ENCODE peak calls at places on chromosomes 16 and 17, in six cellular contexts. J is GM23338, F is PC-3, R is colonic mucosa, Z is HCT116, A is Panc1. Q is an unnamed sample.

GRCh38 chr17:28643979-28644781 is 778 bp downstream of the BLTP2 start:
- DNase-seq in Z (peak; percentile 31), A (no peak), R (peak; percentile 60), J (peak; percentile 79), F (peak; percentile 62), Q (peak; percentile 90)

GRCh38 chr17:28908640-28909098 is 5.8 kb upstream of the DHRS13 start:
- DNase-seq in R (peak; percentile 56), F (peak; percentile 66), A (no peak), Z (no peak), J (no peak), Q (no peak)

GRCh38 chr17:36641877-36642845 is 40.8 kb downstream of the MRM1 start:
- DNase-seq in J (peak; percentile 69), F (no peak), Z (no peak), R (peak; percentile 42), A (no peak), Q (no peak)

GRCh38 chr16:4324871-4325740 is 9.2 kb downstream of the GLIS2 start:
- DNase-seq in J (no peak), F (no peak), R (no peak), A (no peak), Z (no peak), Q (no peak)

GRCh38 chr16:57151369-57151768 is 34.5 kb downstream of the PSME3IP1 start:
- DNase-seq in A (no peak), R (no peak), F (no peak), Z (no peak), J (no peak), Q (no peak)

GRCh38 chr16:25151996-25152395 is 40.5 kb downstream of the LCMT1 start:
- DNase-seq in Z (peak; percentile 87), F (peak; percentile 64), A (no peak), J (no peak), R (no peak), Q (no peak)

GRCh38 chr17:66930933-66931332 is 33.6 kb upstream of the CACNG4 start:
- DNase-seq in F (peak; percentile 28), Z (peak; percentile 59), A (no peak), R (no peak), J (no peak), Q (no peak)

GRCh38 chr17:7022791-7023571 is at the start of gene BCL6B:
- DNase-seq in F (no peak), J (peak; percentile 68), R (peak; percentile 39), A (no peak), Z (no peak), Q (no peak)

GRCh38 chr17:27295945-27296344 is 2.0 kb downstream of the WSB1 start:
- DNase-seq in Z (no peak), R (peak; percentile 37), F (peak; percentile 9), J (no peak), A (no peak), Q (no peak)

GRCh38 chr17:50916708-50917417 is 50.7 kb upstream of the TOB1 start:
- DNase-seq in R (no peak), A (no peak), Z (no peak), F (no peak), J (no peak), Q (no peak)

GRCh38 chr16:31145398-31145990 is 4.4 kb downstream of the PRSS36 start:
- DNase-seq in F (no peak), A (no peak), Z (no peak), R (no peak), J (no peak), Q (no peak)

GRCh38 chr17:42553161-42553818 is 567 bp downstream of the HSD17B1 start:
- DNase-seq in F (no peak), J (peak; percentile 66), Z (no peak), A (no peak), R (no peak), Q (no peak)
- H3K4me3 ChIP-seq in F (peak overlapping the region; percentile 89), J (peak overlapping the region; percentile 93), Z (peak overlapping the region; percentile 93), A (peak overlapping the region; percentile 68), R (no peak overlapping the region), Q (peak overlapping the region; percentile 76)

GRCh38 chr17:78122221-78122990 is 6.1 kb downstream of the TMC6 start:
- DNase-seq in F (no peak), J (no peak), A (no peak), R (no peak), Z (no peak), Q (no peak)

GRCh38 chr17:78118801-78119241 is 9.7 kb downstream of the TMC6 start:
- DNase-seq in Z (no peak), A (no peak), J (no peak), F (no peak), R (no peak), Q (no peak)

GRCh38 chr17:78120971-78121800 is 7.4 kb downstream of the TMC6 start:
- DNase-seq in R (no peak), Z (no peak), F (no peak), A (no peak), J (no peak), Q (no peak)

GRCh38 chr17:78121801-78122220 is 6.7 kb downstream of the TMC6 start:
- DNase-seq in Z (no peak), A (no peak), J (no peak), F (no peak), R (no peak), Q (no peak)

DNA sequence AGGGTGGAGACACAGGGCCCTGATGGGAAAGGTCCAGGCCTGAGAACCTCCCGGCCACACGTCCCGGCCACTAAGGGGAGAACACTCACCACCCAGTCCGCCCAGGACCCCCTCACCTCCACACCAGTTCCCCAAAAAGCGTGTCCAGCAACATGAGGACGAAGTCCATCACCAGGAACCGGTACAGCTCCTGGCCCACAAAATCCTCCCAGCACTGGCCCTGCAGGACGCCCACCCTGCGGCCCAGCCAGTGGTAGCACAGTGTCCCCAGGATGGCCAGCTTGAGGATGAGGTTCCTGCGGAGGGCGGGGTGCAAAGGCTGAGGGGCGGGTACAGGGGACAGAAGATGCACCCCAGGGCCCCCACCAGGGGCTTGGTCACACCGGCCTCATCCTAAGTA is 8.0 kb downstream of the TMC6 start:
- DNase-seq in R (no peak), Z (no peak), J (no peak), F (no peak), A (no peak), Q (no peak)
- H3K4me1 ChIP-seq in R (peaks cover 3% of the 10 kb centered on the region), Z (no peaks in the 10 kb centered on the region), J (no peaks in the 10 kb centered on the region), F (no peaks in the 10 kb centered on the region), A (peaks cover 5% of the 10 kb centered on the region), Q (peaks cover 25% of the 10 kb centered on the region)

GRCh38 chr16:67966549-67967182 is 1.8 kb downstream of the SLC12A4 start:
- DNase-seq in F (no peak), Z (peak; percentile 24), A (no peak), R (no peak), J (peak; percentile 52), Q (no peak)

GRCh38 chr16:67967956-67968439 is 439 bp downstream of the SLC12A4 start:
- DNase-seq in J (peak; percentile 54), A (no peak), F (peak; percentile 18), Z (no peak), R (no peak), Q (no peak)

GRCh38 chr16:67967183-67967955 is 1.1 kb downstream of the SLC12A4 start:
- DNase-seq in F (peak; percentile 11), R (no peak), Z (no peak), A (no peak), J (no peak), Q (no peak)

GRCh38 chr16:67968440-67969285 is at the start of gene SLC12A4:
- DNase-seq in F (peak; percentile 76), R (peak; percentile 82), J (peak; percentile 92), A (no peak), Z (peak; percentile 19), Q (no peak)

GRCh38 chr16:67969286-67970039 is 1.0 kb upstream of the SLC12A4 start:
- DNase-seq in R (no peak), J (peak; percentile 81), Z (no peak), F (no peak), A (no peak), Q (no peak)
- H3K27me3 ChIP-seq in R (no peaks in the 10 kb centered on the region), J (no peaks in the 10 kb centered on the region), Z (no peaks in the 10 kb centered on the region), F (no peaks in the 10 kb centered on the region), A (no peaks in the 10 kb centered on the region), Q (no peaks in the 10 kb centered on the region)

GRCh38 chr17:48729335-48730239 is 1.0 kb upstream of the HOXB13 start:
- DNase-seq in A (no peak), F (peak; percentile 61), J (no peak), R (peak; percentile 59), Z (no peak), Q (no peak)
- H3K4me3 ChIP-seq in A (peak overlapping the region; percentile 58), F (peak overlapping the region; percentile 90), J (peak overlapping the region; percentile 50), R (peak overlapping the region; percentile 21), Z (no peak overlapping the region), Q (peak overlapping the region; percentile 47)

GRCh38 chr17:44602390-44602789 is 45.1 kb downstream of the FZD2 start:
- DNase-seq in F (no peak), J (no peak), Z (no peak), A (no peak), R (no peak), Q (no peak)
- H3K4me1 ChIP-seq in F (peaks cover 14% of the 10 kb centered on the region), J (peaks cover 12% of the 10 kb centered on the region), Z (peaks cover 7% of the 10 kb centered on the region), A (peaks cover 2% of the 10 kb centered on the region), R (no peaks in the 10 kb centered on the region), Q (peaks cover 12% of the 10 kb centered on the region)

GRCh38 chr17:59858167-59858790 is 34.5 kb downstream of the TUBD1 start:
- DNase-seq in F (no peak), J (no peak), Z (no peak), R (no peak), A (no peak), Q (no peak)
- H3K27me3 ChIP-seq in F (no peaks in the 10 kb centered on the region), J (no peaks in the 10 kb centered on the region), Z (no peaks in the 10 kb centered on the region), R (no peaks in the 10 kb centered on the region), A (no peaks in the 10 kb centered on the region), Q (no peaks in the 10 kb centered on the region)

DNA sequence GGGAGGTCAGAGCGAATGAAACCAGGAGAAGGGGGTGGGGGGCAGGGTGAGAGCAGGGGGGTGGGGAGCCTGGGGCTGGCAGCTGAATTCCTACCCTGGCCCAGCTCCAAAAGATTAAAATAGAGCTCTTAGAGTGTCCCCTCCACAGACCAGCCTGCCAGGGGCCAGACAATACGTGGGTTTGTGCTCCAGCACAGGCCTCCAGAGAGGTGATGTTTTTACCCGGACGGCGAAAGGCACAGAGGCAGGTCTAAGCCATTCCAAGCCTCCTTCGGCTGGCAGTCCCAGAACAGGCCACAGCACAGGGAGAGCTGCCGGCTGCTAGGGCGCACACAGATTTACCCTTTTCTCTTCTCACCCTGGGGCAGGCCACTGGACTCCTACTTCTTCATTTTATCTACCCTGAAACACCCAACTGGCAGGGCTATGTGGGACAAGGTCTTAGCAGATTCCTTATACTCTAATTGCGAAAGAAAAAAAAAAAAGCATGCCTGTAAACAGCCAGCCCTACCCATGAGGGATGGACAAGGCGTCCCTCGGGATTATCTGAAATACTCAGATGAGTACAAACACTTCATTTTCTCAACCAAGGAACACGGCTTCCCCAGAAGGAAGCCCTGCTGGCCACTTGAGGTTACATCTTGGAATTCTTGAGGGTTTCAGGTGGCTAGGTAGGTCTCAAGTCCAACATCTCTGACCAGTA is 71.9 kb upstream of the NOG start:
- DNase-seq in J (peak; percentile 27), A (no peak), F (no peak), Z (no peak), R (no peak), Q (no peak)
- H3K4me3 ChIP-seq in J (no peak overlapping the region), A (no peak overlapping the region), F (no peak overlapping the region), Z (no peak overlapping the region), R (no peak overlapping the region), Q (no peak overlapping the region)

GRCh38 chr17:17702370-17702769 is 21.1 kb downstream of the RAI1 start:
- DNase-seq in R (no peak), F (no peak), J (no peak), Z (no peak), A (no peak), Q (no peak)
- H3K4me1 ChIP-seq in R (peaks cover 16% of the 10 kb centered on the region), F (peaks cover 5% of the 10 kb centered on the region), J (peaks cover 47% of the 10 kb centered on the region), Z (peaks cover 55% of the 10 kb centered on the region), A (peaks cover 74% of the 10 kb centered on the region), Q (peaks cover 70% of the 10 kb centered on the region)